ENCODE peak calls at places on chromosomes 4 and X, in seven cellular contexts. D, G, H, Z, C, X and K are unnamed samples.

GRCh38 chr4:159455675-159456235 is 352.9 kb downstream of the RAPGEF2 start:
- DNase-seq in D (no peak), G (no peak), H (peak), Z (no peak), C (peak), X (no peak), K (no peak)

GRCh38 chr4:6200011-6200921 is at the start of gene JAKMIP1:
- DNase-seq in D (no peak), G (no peak), H (peak), Z (peak), C (peak), X (peak), K (peak)

GRCh38 chr4:2798399-2799301 is 5.8 kb downstream of the SH3BP2 start:
- DNase-seq in D (peak), G (no peak), H (no peak), Z (peak), C (peak), X (peak), K (no peak)

GRCh38 chrX:413322-414201 is 26.9 kb upstream of the PPP2R3B start:
- DNase-seq in D (no peak), G (no peak), H (no peak), Z (no peak), C (no peak), X (no peak), K (no peak)

GRCh38 chrX:13064599-13065143 is 20.3 kb upstream of the FAM9C start:
- DNase-seq in D (no peak), G (peak), H (no peak), Z (no peak), C (no peak), X (no peak), K (no peak)

GRCh38 chr4:153275380-153276276 is 68.9 kb upstream of the MND1 start:
- DNase-seq in D (no peak), G (no peak), H (no peak), Z (no peak), C (no peak), X (no peak), K (no peak)

GRCh38 chr4:78938868-78939666 is at the start of gene PAQR3:
- DNase-seq in D (peak), G (peak), H (peak), Z (peak), C (peak), X (peak), K (peak)

GRCh38 chrX:109440475-109440874 is 41.4 kb downstream of the GUCY2F start:
- DNase-seq in D (no peak), G (no peak), H (no peak), Z (no peak), C (no peak), X (no peak), K (no peak)

GRCh38 chr4:2923678-2924173 is 39.5 kb downstream of the NOP14 start:
- DNase-seq in D (no peak), G (no peak), H (no peak), Z (no peak), C (no peak), X (no peak), K (no peak)

GRCh38 chr4:11507920-11508319 is 79.2 kb upstream of the HS3ST1 start:
- DNase-seq in D (no peak), G (no peak), H (no peak), Z (no peak), C (peak), X (no peak), K (no peak)

GRCh38 chr4:183586824-183587223 is 72.2 kb downstream of the RWDD4 start:
- DNase-seq in D (no peak), G (no peak), H (no peak), Z (no peak), C (no peak), X (no peak), K (no peak)

GRCh38 chr4:98891533-98892337 is 37.2 kb downstream of the EIF4E start:
- DNase-seq in D (no peak), G (no peak), H (no peak), Z (no peak), C (no peak), X (no peak), K (no peak)

GRCh38 chr4:41323186-41323585 is 66.5 kb downstream of the UCHL1 start:
- DNase-seq in D (no peak), G (no peak), H (no peak), Z (no peak), C (no peak), X (no peak), K (no peak)

GRCh38 chr4:189807031-189807430 is 133.6 kb upstream of the FRG1 start:
- DNase-seq in D (no peak), G (no peak), H (no peak), Z (no peak), C (no peak), X (no peak), K (no peak)